ENCODE peak calls at places on chromosomes 11 and 22, in six cellular contexts. O is stimulated activated CD8-positive, alpha-beta memory T cell treated with anti-CD3 and anti-CD28 coated beads, Interleukin-15, amount 100 ng/mL, for 24 hours; X is nephron progenitor cell; J is RPMI7951; Z is activated naive CD4-positive, alpha-beta T cell treated with Interleukin-2 at 50 U/mL for 16 hours; D is neural progenitor cell. L is an unnamed sample.

GRCh38 chr11:33801821-33802413 is 27.6 kb upstream of the FBXO3 start:
- DNase-seq in O (no peak), X (peak), J (peak), Z (no peak), D (peak), L (no peak)

GRCh38 chr11:2581151-2581930 is 118.5 kb downstream of the KCNQ1OT1 start:
- DNase-seq in O (no peak), X (no peak), J (no peak), Z (no peak), D (no peak), L (no peak)

GRCh38 chr11:113698515-113698914 is 7.6 kb downstream of the TMPRSS5 start:
- DNase-seq in O (no peak), X (no peak), J (no peak), Z (no peak), D (no peak), L (no peak)

GRCh38 chr11:2690261-2690575 is 9.6 kb downstream of the KCNQ1OT1 start:
- DNase-seq in O (no peak), X (no peak), J (no peak), Z (no peak), D (no peak), L (no peak)

GRCh38 chr11:3614742-3615171 is 27.0 kb downstream of the ART5 start:
- DNase-seq in O (peak), X (no peak), J (peak), Z (peak), D (no peak), L (no peak)

GRCh38 chr11:101470414-101470813 is 113.4 kb downstream of the TRPC6 start:
- DNase-seq in O (no peak), X (no peak), J (no peak), Z (no peak), D (no peak), L (no peak)

GRCh38 chr22:42446151-42446550 is 13.9 kb upstream of the NFAM1 start:
- DNase-seq in O (no peak), X (no peak), J (no peak), Z (no peak), D (no peak), L (no peak)

GRCh38 chr11:67276821-67277230 is 10.6 kb downstream of the GRK2 start:
- DNase-seq in O (no peak), X (peak), J (peak), Z (peak), D (peak), L (no peak)

GRCh38 chr11:129209891-129210830 is 18.0 kb upstream of the ARHGAP32 start:
- DNase-seq in O (no peak), X (no peak), J (no peak), Z (no peak), D (no peak), L (no peak)

GRCh38 chr22:23094695-23095466 is 24.6 kb downstream of the GNAZ start:
- DNase-seq in O (no peak), X (no peak), J (no peak), Z (no peak), D (peak), L (no peak)

GRCh38 chr11:113349528-113349927 is 35.1 kb downstream of the TTC12 start:
- DNase-seq in O (no peak), X (no peak), J (no peak), Z (no peak), D (no peak), L (no peak)

GRCh38 chr11:4664791-4665190 is 21.0 kb downstream of the OR51E1 start:
- DNase-seq in O (no peak), X (no peak), J (no peak), Z (no peak), D (no peak), L (no peak)

GRCh38 chr11:123478352-123478986 is 48.4 kb downstream of the GRAMD1B start:
- DNase-seq in O (peak), X (peak), J (peak), Z (peak), D (peak), L (peak)

GRCh38 chr11:22460181-22460580 is 122.0 kb downstream of the SLC17A6 start:
- DNase-seq in O (no peak), X (no peak), J (no peak), Z (no peak), D (no peak), L (peak)

L was measured in MCF 10A.